ENCODE peak calls at places on chromosomes 12 and 14, in six cellular contexts. U is fibroblast of pulmonary artery, C is kidney glomerular epithelial cell, I is ELF-1, G is anterior cingulate cortex, L is right lobe of liver. P is an unnamed sample.

GRCh38 chr12:93857917-93858513 is 180.8 kb downstream of the CRADD start:
- DNase-seq in G (no peak), C (no peak), U (peak), I (no peak), L (no peak), P (no peak)

GRCh38 chr12:22529281-22530060 is 14.9 kb downstream of the C2CD5 start:
- DNase-seq in L (no peak), G (no peak), I (no peak), C (no peak), U (peak), P (peak)

GRCh38 chr14:106222736-106223135 is 696.4 kb downstream of the TMEM121 start:
- DNase-seq in C (no peak), G (no peak), U (no peak), I (no peak), L (no peak), P (no peak)

GRCh38 chr14:53896773-53897172 is 59.9 kb downstream of the BMP4 start:
- DNase-seq in G (no peak), I (no peak), U (no peak), L (no peak), C (no peak), P (no peak)

GRCh38 chr14:75197338-75197737 is 20.9 kb upstream of the TMED10 start:
- DNase-seq in I (no peak), G (no peak), C (no peak), L (no peak), U (no peak), P (no peak)

GRCh38 chr12:75933136-75933535 is 98.4 kb downstream of the PHLDA1 start:
- DNase-seq in I (no peak), G (no peak), L (no peak), C (no peak), U (peak), P (no peak)

GRCh38 chr12:47770086-47770726 is 2.8 kb upstream of the SLC48A1 start:
- DNase-seq in I (no peak), U (peak), C (peak), L (no peak), G (no peak), P (no peak)

GRCh38 chr12:110247340-110248095 is 33.5 kb upstream of the ATP2A2 start:
- DNase-seq in U (no peak), G (no peak), I (no peak), L (peak), C (peak), P (peak)

GRCh38 chr14:43539210-43539609 is 967.9 kb downstream of the FSCB start:
- DNase-seq in L (no peak), C (peak), U (peak), G (no peak), I (peak), P (no peak)

GRCh38 chr14:51474854-51475253 is 176.9 kb upstream of the FRMD6 start:
- DNase-seq in I (no peak), U (no peak), C (no peak), L (no peak), G (no peak), P (no peak)

GRCh38 chr12:6267007-6267721 is 43.3 kb upstream of the PLEKHG6 start:
- DNase-seq in U (no peak), G (no peak), C (peak), I (no peak), L (peak), P (peak)

GRCh38 chr12:93106910-93107309 is 177.8 kb upstream of the EEA1 start:
- DNase-seq in G (no peak), L (no peak), C (no peak), U (no peak), I (no peak), P (no peak)

GRCh38 chr12:48977290-48978281 is 536 bp upstream of the WNT1 start:
- DNase-seq in I (peak), C (no peak), U (peak), L (peak), G (no peak), P (no peak)

GRCh38 chr12:57456145-57456700 is 1.1 kb downstream of the INHBE start:
- DNase-seq in I (peak), G (no peak), L (no peak), C (peak), U (peak), P (no peak)

GRCh38 chr14:79196216-79196615 is 1015.1 kb downstream of the DIO2 start:
- DNase-seq in I (no peak), U (no peak), L (no peak), C (no peak), G (no peak), P (no peak)

GRCh38 chr14:80940146-80940545 is 1.4 kb downstream of the CEP128 start:
- DNase-seq in L (no peak), C (no peak), G (no peak), U (no peak), I (no peak), P (no peak)

GRCh38 chr14:21299562-21300130 is 19.8 kb downstream of the RPGRIP1 start:
- DNase-seq in I (no peak), L (no peak), C (no peak), G (no peak), U (no peak), P (no peak)

GRCh38 chr12:108055135-108055534 is 74.0 kb upstream of the WSCD2 start:
- DNase-seq in U (no peak), I (no peak), G (no peak), C (no peak), L (no peak), P (no peak)

GRCh38 chr14:97580923-97581495 is 783.8 kb downstream of the VRK1 start:
- DNase-seq in U (no peak), I (peak), L (no peak), C (no peak), G (no peak), P (no peak)

GRCh38 chr12:103966736-103967135 is 1.1 kb downstream of the TDG start:
- DNase-seq in C (no peak), I (no peak), U (no peak), L (no peak), G (no peak), P (no peak)

GRCh38 chr12:21925296-21925913 is 15.8 kb downstream of the ABCC9 start:
- DNase-seq in C (no peak), G (no peak), U (no peak), L (no peak), I (no peak), P (no peak)

GRCh38 chr12:27915536-27915935 is 57.0 kb downstream of the PTHLH start:
- DNase-seq in G (no peak), U (no peak), L (no peak), C (no peak), I (no peak), P (no peak)

GRCh38 chr12:55188974-55189556 is 31.8 kb upstream of the OR10A7 start:
- DNase-seq in C (peak), G (peak), I (no peak), U (peak), L (no peak), P (peak)

GRCh38 chr12:111444314-111444705 is 38.6 kb downstream of the SH2B3 start:
- DNase-seq in C (no peak), G (no peak), I (no peak), U (no peak), L (no peak), P (no peak)

GRCh38 chr14:102086346-102086971 is 385 bp downstream of the HSP90AA1 start:
- DNase-seq in I (peak), L (no peak), U (peak), C (peak), G (peak), P (no peak)

GRCh38 chr12:39723831-39724230 is 104.2 kb upstream of the ABCD2 start:
- DNase-seq in U (peak), C (no peak), L (no peak), I (no peak), G (no peak), P (no peak)

GRCh38 chr14:103562385-103563088 is at the start of the genes BAG5 and COA8:
- DNase-seq in U (peak), L (peak), C (peak), I (peak), G (peak), P (no peak)

GRCh38 chr12:14923944-14924343 is 14.4 kb downstream of the ERP27 start:
- DNase-seq in C (no peak), L (no peak), G (no peak), I (no peak), U (no peak), P (no peak)

GRCh38 chr12:67940780-67941243 is 48.4 kb upstream of the IFNG-AS1 start:
- DNase-seq in C (peak), U (peak), G (no peak), L (no peak), I (peak), P (no peak)

GRCh38 chr14:94389731-94390371 is 1.4 kb upstream of the SERPINA1 start:
- DNase-seq in I (no peak), U (no peak), L (no peak), C (no peak), G (no peak), P (no peak)

GRCh38 chr14:68312884-68313725 is 479.8 kb downstream of the ZFP36L1 start:
- DNase-seq in G (no peak), U (no peak), C (no peak), I (no peak), L (no peak), P (no peak)

GRCh38 chr14:101819251-101819990 is 57.9 kb downstream of the PPP2R5C start:
- DNase-seq in L (no peak), I (no peak), C (no peak), G (no peak), U (no peak), P (no peak)

GRCh38 chr14:104443391-104444158 is 136.0 kb upstream of the C14orf180 start:
- DNase-seq in G (no peak), U (no peak), L (peak), C (no peak), I (peak), P (no peak)

P was measured in keratinocyte.